ENCODE peak calls at places on chromosomes 3 and 15, in nine cellular contexts. B is uterus; A is NCI-H1092 treated with DMSO at 0.1 percent for 48 hours; Z is NCI-H1105; H is HFF-Myc; E is mesothelial cell of epicardium; G is stimulated activated CD4-positive, alpha-beta T cell treated with anti-CD3 and anti-CD28 coated beads, Interleukin-2, amount 100 ng/mL, for 48 hours; S is HEK293T; Q is T-cell. L is an unnamed sample.

GRCh38 chr3:64666171-64666581 is 21.6 kb downstream of the ADAMTS9 start:
- DNase-seq in E (no peak), G (no peak), H (no peak), Z (no peak), Q (no peak), S (no peak), B (no peak), A (no peak), L (no peak)

GRCh38 chr3:133830071-133830470 is 24.5 kb downstream of the SRPRB start:
- DNase-seq in Z (no peak), G (no peak), Q (no peak), A (no peak), E (no peak), B (no peak), S (no peak), H (no peak), L (no peak)

GRCh38 chr3:57594144-57594543 is 3.0 kb downstream of the ARF4 start:
- DNase-seq in A (no peak), H (no peak), E (no peak), Q (no peak), G (no peak), B (no peak), S (no peak), Z (no peak), L (no peak)

GRCh38 chr3:134376786-134377431 is 2.7 kb upstream of the AMOTL2 start:
- DNase-seq in G (no peak), B (no peak), E (peak), Z (no peak), A (no peak), H (no peak), Q (no peak), S (no peak), L (no peak)

GRCh38 chr3:58487140-58487886 is 4.6 kb upstream of the KCTD6 start:
- DNase-seq in B (peak), E (no peak), H (no peak), Q (no peak), G (no peak), A (no peak), S (no peak), Z (no peak), L (no peak)

GRCh38 chr15:92796163-92796611 is 103.9 kb upstream of the CHD2 start:
- DNase-seq in B (no peak), E (no peak), G (no peak), H (no peak), Z (no peak), S (no peak), A (no peak), Q (no peak), L (no peak)

GRCh38 chr3:43695443-43695842 is 4.7 kb downstream of the ABHD5 start:
- DNase-seq in A (no peak), Q (no peak), E (no peak), B (no peak), Z (no peak), G (no peak), H (no peak), S (no peak), L (no peak)

GRCh38 chr3:165638066-165638465 is 199.2 kb downstream of the BCHE start:
- DNase-seq in E (no peak), B (no peak), A (no peak), S (no peak), Z (no peak), H (no peak), G (no peak), Q (no peak), L (no peak)

GRCh38 chr3:15427981-15428380 is 583 bp downstream of the EAF1 start:
- DNase-seq in B (no peak), A (no peak), H (no peak), E (no peak), S (peak), G (no peak), Z (no peak), Q (no peak), L (no peak)

GRCh38 chr3:194130807-194131589 is 5.0 kb upstream of the HES1 start:
- DNase-seq in A (peak), Z (peak), E (no peak), Q (no peak), S (no peak), H (no peak), B (no peak), G (no peak), L (peak)

GRCh38 chr15:25832158-25832557 is 31.0 kb downstream of the ATP10A start:
- DNase-seq in S (no peak), H (no peak), Z (no peak), G (peak), A (no peak), Q (no peak), E (no peak), B (no peak), L (no peak)

GRCh38 chr15:74396445-74397238 is 29.2 kb upstream of the CYP11A1 start:
- DNase-seq in B (no peak), Z (no peak), Q (no peak), H (no peak), S (no peak), G (no peak), E (no peak), A (no peak), L (no peak)

GRCh38 chr3:184733181-184733580 is 21.3 kb upstream of the MAGEF1 start:
- DNase-seq in H (no peak), S (no peak), A (no peak), G (no peak), Q (no peak), E (no peak), Z (no peak), B (peak), L (no peak)

GRCh38 chr3:55203006-55203405 is 275.1 kb upstream of the LRTM1 start:
- DNase-seq in H (no peak), E (no peak), B (no peak), Z (no peak), G (no peak), A (no peak), Q (no peak), S (no peak), L (no peak)

GRCh38 chr3:148741219-148741618 is 43.5 kb downstream of the AGTR1 start:
- DNase-seq in A (no peak), Z (no peak), S (no peak), H (no peak), Q (no peak), B (no peak), G (no peak), E (no peak), L (no peak)

GRCh38 chr3:73868688-73869315 is 244.1 kb upstream of the PDZRN3 start:
- DNase-seq in H (peak), Q (no peak), Z (no peak), G (no peak), A (peak), B (peak), S (peak), E (peak), L (peak)

GRCh38 chr3:30493912-30494311 is 112.5 kb upstream of the TGFBR2 start:
- DNase-seq in S (no peak), A (no peak), Q (no peak), E (no peak), Z (no peak), H (no peak), G (no peak), B (peak), L (no peak)

GRCh38 chr15:28994142-28994829 is 108.5 kb downstream of the APBA2 start:
- DNase-seq in Q (no peak), Z (no peak), H (no peak), E (no peak), B (no peak), G (peak), S (no peak), A (no peak), L (no peak)

GRCh38 chr3:94115482-94115881 is 52.6 kb downstream of the NSUN3 start:
- DNase-seq in B (no peak), Z (peak), A (peak), E (no peak), G (no peak), H (peak), Q (no peak), S (peak), L (peak)

GRCh38 chr3:123767564-123768292 is 116.4 kb downstream of the MYLK start:
- DNase-seq in Z (no peak), E (no peak), A (no peak), B (no peak), G (no peak), H (no peak), S (no peak), Q (no peak), L (no peak)

GRCh38 chr3:127753898-127754410 is 68.4 kb downstream of the MGLL start:
- DNase-seq in S (no peak), E (no peak), G (no peak), A (no peak), Z (no peak), Q (no peak), B (no peak), H (no peak), L (no peak)

GRCh38 chr15:49242820-49243219 is 72.8 kb downstream of the GALK2 start:
- DNase-seq in Q (no peak), H (peak), E (no peak), B (no peak), G (no peak), Z (no peak), S (no peak), A (no peak), L (no peak)

GRCh38 chr3:194104041-194104751 is 31.8 kb upstream of the HES1 start:
- DNase-seq in A (no peak), S (no peak), Q (no peak), E (no peak), B (no peak), G (no peak), H (no peak), Z (peak), L (no peak)

GRCh38 chr3:45110185-45110833 is 35.9 kb downstream of the CDCP1 start:
- DNase-seq in B (no peak), S (no peak), H (no peak), G (no peak), A (no peak), Z (no peak), Q (peak), E (no peak), L (no peak)

GRCh38 chr3:85161544-85161943 is 202.8 kb downstream of the CADM2 start:
- DNase-seq in E (no peak), B (no peak), H (no peak), Q (no peak), S (no peak), A (no peak), Z (no peak), G (no peak), L (no peak)

GRCh38 chr3:112327371-112327951 is 5.5 kb upstream of the CD200 start:
- DNase-seq in G (no peak), Q (peak), E (no peak), H (peak), B (peak), Z (peak), A (peak), S (peak), L (no peak)

GRCh38 chr3:81741214-81741613 is 20.2 kb downstream of the GBE1 start:
- DNase-seq in B (no peak), A (no peak), H (no peak), Q (no peak), S (no peak), G (no peak), E (no peak), Z (no peak), L (no peak)

GRCh38 chr3:5791558-5791957 is 604.1 kb downstream of the EDEM1 start:
- DNase-seq in Z (no peak), H (no peak), B (no peak), G (no peak), Q (no peak), S (no peak), E (no peak), A (no peak), L (no peak)

L was measured in NCI-H446.